ENCODE peak calls at places on chromosomes 12 and 14, in eight cellular contexts. I, B, O, J, X, N, R and Z are unnamed samples.
A peak's percentile ranks its signal among the peaks of the same experiment; 100 is the strongest.

GRCh38 chr14:97299661-97300060 is 502.5 kb downstream of the VRK1 start:
- DNase-seq in I (no peak), B (no peak), O (no peak), J (no peak), X (no peak), N (no peak), R (no peak), Z (no peak)

GRCh38 chr12:79327465-79327864 is 363.3 kb downstream of the PAWR start:
- DNase-seq in I (no peak), B (no peak), O (no peak), J (no peak), X (no peak), N (no peak), R (no peak), Z (no peak)

GRCh38 chr12:104669851-104670337 is 213.1 kb downstream of the CHST11 start:
- DNase-seq in I (peak; percentile 59), B (peak; percentile 88), O (no peak), J (no peak), X (peak; percentile 78), N (peak; percentile 42), R (no peak), Z (peak; percentile 56)

GRCh38 chr12:69509308-69509736 is 39.1 kb downstream of the FRS2 start:
- DNase-seq in I (no peak), B (no peak), O (no peak), J (no peak), X (no peak), N (no peak), R (no peak), Z (no peak)

GRCh38 chr14:74756326-74756725 is 6.8 kb upstream of the YLPM1 start:
- DNase-seq in I (no peak), B (no peak), O (no peak), J (no peak), X (no peak), N (no peak), R (no peak), Z (no peak)

GRCh38 chr14:90726656-90727055 is 89.6 kb downstream of the TTC7B start:
- DNase-seq in I (no peak), B (peak; percentile 93), O (no peak), J (peak; percentile 4), X (no peak), N (no peak), R (peak; percentile 79), Z (no peak)

GRCh38 chr14:54366726-54367707 is 29.8 kb upstream of the CDKN3 start:
- DNase-seq in I (no peak), B (no peak), O (no peak), J (peak; percentile 49), X (no peak), N (no peak), R (no peak), Z (no peak)

GRCh38 chr12:105300883-105301282 is 29.6 kb upstream of the C12orf75 start:
- DNase-seq in I (no peak), B (no peak), O (no peak), J (no peak), X (no peak), N (no peak), R (no peak), Z (no peak)

GRCh38 chr14:92607702-92608429 is 94.3 kb downstream of the RIN3 start:
- DNase-seq in I (no peak), B (no peak), O (no peak), J (no peak), X (no peak), N (no peak), R (no peak), Z (no peak)

GRCh38 chr12:101172316-101172715 is 37.7 kb downstream of the SLC5A8 start:
- DNase-seq in I (no peak), B (no peak), O (no peak), J (no peak), X (no peak), N (no peak), R (no peak), Z (no peak)

GRCh38 chr14:94562941-94563883 is 2.0 kb downstream of the SERPINA4 start:
- DNase-seq in I (no peak), B (no peak), O (peak; percentile 44), J (no peak), X (peak; percentile 38), N (no peak), R (no peak), Z (no peak)

GRCh38 chr14:61065671-61066070 is 84.6 kb downstream of the SLC38A6 start:
- DNase-seq in I (no peak), B (no peak), O (no peak), J (no peak), X (no peak), N (no peak), R (no peak), Z (no peak)

GRCh38 chr12:67804168-67804567 is 155.6 kb downstream of the DYRK2 start:
- DNase-seq in I (no peak), B (no peak), O (no peak), J (no peak), X (no peak), N (no peak), R (no peak), Z (no peak)

GRCh38 chr14:94027566-94028449 is 1.7 kb downstream of the OTUB2 start:
- DNase-seq in I (no peak), B (no peak), O (peak; percentile 55), J (no peak), X (no peak), N (no peak), R (no peak), Z (no peak)

GRCh38 chr14:68627868-68628604 is 164.8 kb downstream of the ZFP36L1 start:
- DNase-seq in I (peak; percentile 60), B (no peak), O (peak; percentile 93), J (peak; percentile 29), X (peak; percentile 88), N (no peak), R (no peak), Z (peak; percentile 71)

GRCh38 chr14:99968156-99968920 is 96.9 kb upstream of the EVL start:
- DNase-seq in I (no peak), B (no peak), O (no peak), J (no peak), X (no peak), N (no peak), R (no peak), Z (no peak)

GRCh38 chr12:11730299-11731041 is 81.0 kb downstream of the ETV6 start:
- DNase-seq in I (no peak), B (no peak), O (no peak), J (peak; percentile 12), X (no peak), N (no peak), R (no peak), Z (no peak)

GRCh38 chr14:64213079-64213478 is 81.1 kb downstream of the ESR2 start:
- DNase-seq in I (no peak), B (no peak), O (no peak), J (no peak), X (no peak), N (no peak), R (no peak), Z (no peak)

GRCh38 chr14:29529418-29529817 is 398.2 kb downstream of the PRKD1 start:
- DNase-seq in I (no peak), B (no peak), O (no peak), J (no peak), X (no peak), N (no peak), R (no peak), Z (no peak)
- TF ChIP-seq CTCF in I (peak; percentile 24), B (no peak), O (no peak), J (no peak), X (peak; percentile 49), N (peak; percentile 20), R (no peak), Z (no peak)

GRCh38 chr12:27940756-27941402 is 31.7 kb downstream of the PTHLH start:
- DNase-seq in I (peak; percentile 69), B (peak; percentile 79), O (no peak), J (peak; percentile 77), X (peak; percentile 75), N (peak; percentile 53), R (peak; percentile 36), Z (peak; percentile 61)

GRCh38 chr12:27940245-27940644 is 32.3 kb downstream of the PTHLH start:
- DNase-seq in I (no peak), B (no peak), O (no peak), J (no peak), X (no peak), N (no peak), R (no peak), Z (no peak)

GRCh38 chr12:27936196-27936595 is 36.3 kb downstream of the PTHLH start:
- DNase-seq in I (no peak), B (no peak), O (no peak), J (no peak), X (no peak), N (no peak), R (no peak), Z (no peak)

GRCh38 chr12:27934278-27934677 is 38.3 kb downstream of the PTHLH start:
- DNase-seq in I (no peak), B (no peak), O (no peak), J (no peak), X (no peak), N (no peak), R (no peak), Z (no peak)

DNA sequence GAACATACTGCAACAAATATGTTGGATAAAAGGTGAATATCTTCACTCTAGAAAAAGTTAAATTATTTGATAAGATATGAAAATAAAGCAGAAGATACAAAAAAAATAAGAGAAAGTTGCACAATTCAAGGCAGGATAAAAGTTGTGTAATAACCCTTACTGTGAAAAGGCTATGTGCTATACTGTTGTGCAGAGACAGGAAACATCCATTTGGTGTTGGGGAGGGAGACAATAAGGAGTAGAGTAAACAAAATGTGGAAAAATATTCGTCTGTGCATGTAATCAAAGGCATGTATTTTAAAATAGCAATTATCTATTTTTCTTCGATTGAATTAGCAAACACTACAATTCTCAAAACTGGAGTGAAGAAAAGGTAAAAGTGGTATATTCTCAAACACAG is 34.8 kb downstream of the PTHLH start:
- DNase-seq in I (no peak), B (no peak), O (no peak), J (no peak), X (no peak), N (no peak), R (no peak), Z (no peak)
- H3K4me1 ChIP-seq in I (no peaks in the 10 kb centered on the region), B (no peaks in the 10 kb centered on the region), O (no peaks in the 10 kb centered on the region), J (peaks cover 4% of the 10 kb centered on the region), X (no peaks in the 10 kb centered on the region), N (no peaks in the 10 kb centered on the region), R (no peaks in the 10 kb centered on the region), Z (no peaks in the 10 kb centered on the region)

GRCh38 chr12:124599074-124599999 is 31.9 kb upstream of the NCOR2 start:
- DNase-seq in I (no peak), B (no peak), O (no peak), J (no peak), X (no peak), N (no peak), R (no peak), Z (no peak)
- TF ChIP-seq CTCF in I (no peak), B (no peak), O (no peak), J (no peak), X (no peak), N (no peak), R (no peak), Z (no peak)

DNA sequence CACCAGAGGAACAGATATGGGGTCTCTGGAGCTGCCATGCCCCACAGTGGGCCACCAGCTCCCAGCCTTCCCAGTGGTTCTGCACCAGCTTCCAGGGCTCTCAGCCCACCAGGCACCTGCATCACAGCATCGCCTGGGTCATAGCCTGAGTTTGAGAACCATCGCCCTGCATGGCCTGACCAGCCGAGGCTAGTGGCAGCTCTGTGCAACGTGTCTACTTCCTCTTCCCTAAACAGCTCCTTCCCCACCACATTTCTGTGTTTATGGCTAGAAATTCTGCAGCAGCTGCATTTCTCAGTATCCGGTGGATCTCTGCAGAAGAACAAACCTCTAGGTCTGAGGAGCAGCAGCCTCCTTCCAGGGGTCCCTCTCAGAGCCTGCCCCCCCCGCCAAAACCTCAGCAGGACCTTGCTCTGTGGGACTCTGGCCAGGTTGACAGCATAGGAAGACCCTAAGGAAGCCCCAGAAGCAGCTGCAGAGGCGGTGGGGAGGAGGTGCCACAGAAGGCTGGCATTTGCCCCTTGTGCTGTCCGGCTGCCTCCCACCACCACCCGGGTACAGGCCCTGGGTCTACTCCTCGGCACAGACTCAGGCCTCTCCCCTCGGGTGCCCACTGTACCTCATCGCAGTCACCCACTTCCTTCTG is 47.7 kb downstream of the PSMA6 start:
- DNase-seq in I (no peak), B (peak; percentile 67), O (no peak), J (no peak), X (no peak), N (no peak), R (no peak), Z (no peak)
- H3K4me1 ChIP-seq in I (peaks cover 80% of the 10 kb centered on the region), B (no peaks in the 10 kb centered on the region), O (peaks cover 86% of the 10 kb centered on the region), J (peaks cover 50% of the 10 kb centered on the region), X (peaks cover 92% of the 10 kb centered on the region), N (peaks cover 91% of the 10 kb centered on the region), R (peaks cover 49% of the 10 kb centered on the region), Z (peaks cover 52% of the 10 kb centered on the region)